ENCODE peak calls at places on chromosomes 11 and 22, in four cellular contexts. K is AG04449; F is stimulated activated CD4-positive, alpha-beta T cell treated with anti-CD3 and anti-CD28 coated beads, Interleukin-1b, Interleukin-23, amount 100 ng/mL, for 24 hours; V is left colon. H is an unnamed sample.

GRCh38 chr22:17917490-17917983 is 106.8 kb downstream of the MICAL3 start:
- DNase-seq in K (no peak), F (no peak), V (peak), H (peak)

GRCh38 chr11:35103366-35104194 is 35.4 kb upstream of the CD44 start:
- DNase-seq in K (no peak), F (no peak), V (no peak), H (no peak)

GRCh38 chr11:41799747-41800146 is 340.3 kb upstream of the LRRC4C start:
- DNase-seq in K (no peak), F (no peak), V (no peak), H (no peak)

GRCh38 chr11:123822591-123822990 is 16.4 kb upstream of the OR6M1 start:
- DNase-seq in K (no peak), F (no peak), V (no peak), H (no peak)

GRCh38 chr11:28833670-28834069 is 725.5 kb downstream of the METTL15 start:
- DNase-seq in K (peak), F (no peak), V (no peak), H (no peak)

GRCh38 chr22:37777122-37777687 is 30.5 kb upstream of the GCAT start:
- DNase-seq in K (no peak), F (no peak), V (peak), H (peak)

GRCh38 chr11:4891996-4892640 is 10.4 kb downstream of the OR51T1 start:
- DNase-seq in K (peak), F (no peak), V (no peak), H (no peak)

GRCh38 chr11:59214141-59214893 is 1.6 kb upstream of the MPEG1 start:
- DNase-seq in K (no peak), F (no peak), V (no peak), H (no peak)

GRCh38 chr11:10628506-10629236 is 60.2 kb upstream of the LYVE1 start:
- DNase-seq in K (no peak), F (no peak), V (no peak), H (no peak)

GRCh38 chr22:19823191-19823590 is 31.5 kb downstream of the GNB1L start:
- DNase-seq in K (no peak), F (no peak), V (no peak), H (no peak)

GRCh38 chr11:128931661-128932060 is 11.0 kb downstream of the TP53AIP1 start:
- DNase-seq in K (no peak), F (no peak), V (no peak), H (no peak)

GRCh38 chr11:113023986-113024385 is 62.8 kb downstream of the NCAM1 start:
- DNase-seq in K (no peak), F (no peak), V (no peak), H (no peak)

GRCh38 chr11:119717839-119718534 is 11.0 kb downstream of the NECTIN1 start:
- DNase-seq in K (no peak), F (no peak), V (no peak), H (no peak)

GRCh38 chr11:126146454-126147192 is 64.8 kb downstream of the RPUSD4 start:
- DNase-seq in K (no peak), F (no peak), V (no peak), H (no peak)

GRCh38 chr11:57321388-57321995 is 3.3 kb downstream of the TNKS1BP1 start:
- DNase-seq in K (no peak), F (no peak), V (no peak), H (no peak)

GRCh38 chr22:33006220-33006954 is 51.8 kb downstream of the SYN3 start:
- DNase-seq in K (no peak), F (no peak), V (no peak), H (no peak)

GRCh38 chr11:118623291-118623655 is 15.9 kb downstream of the PHLDB1 start:
- DNase-seq in K (no peak), F (no peak), V (no peak), H (no peak)

GRCh38 chr11:79263001-79263400 is 177.8 kb downstream of the TENM4 start:
- DNase-seq in K (no peak), F (no peak), V (peak), H (peak)

GRCh38 chr11:120911943-120912342 is 112.0 kb upstream of the TBCEL start:
- DNase-seq in K (no peak), F (no peak), V (no peak), H (no peak)

GRCh38 chr11:116070555-116070954 is 566.3 kb upstream of the CADM1 start:
- DNase-seq in K (no peak), F (no peak), V (no peak), H (no peak)

GRCh38 chr22:27835446-27835845 is 33.9 kb upstream of the MN1 start:
- DNase-seq in K (no peak), F (no peak), V (no peak), H (no peak)

GRCh38 chr11:129950319-129951034 is 52.2 kb downstream of the PRDM10 start:
- DNase-seq in K (no peak), F (no peak), V (peak), H (peak)

GRCh38 chr11:40491341-40491740 is 968.1 kb downstream of the LRRC4C start:
- DNase-seq in K (no peak), F (no peak), V (no peak), H (no peak)

GRCh38 chr11:7485136-7485853 is at the start of gene OLFML1:
- DNase-seq in K (no peak), F (no peak), V (no peak), H (no peak)